ENCODE peak calls at places on chromosomes 16 and 17, in nine cellular contexts. One of them, this sample, is unnamed.

GRCh38 chr16:84220851-84221250 is 19.0 kb downstream of the KCNG4 start:
- DNase-seq in ovary: no peak
- DNase-seq in glomerular endothelial cell: no peak
- DNase-seq in activated T-helper 1 cell treated with anti-CD3 and anti-CD28 coated beads, Interleukin-2, amount 50 U/mL, for 16 hours: no peak
- DNase-seq in stimulated activated CD4-positive, alpha-beta T cell treated with anti-CD3 and anti-CD28 coated beads, TNF-alpha, amount 100 ng/mL, for 48 hours: no peak
- DNase-seq in occipital lobe: peak
- DNase-seq in EH: peak
- DNase-seq in NCI-H1092 treated with DMSO at 0.1 percent for 48 hours: no peak
- DNase-seq in activated CD8-positive, alpha-beta memory T cell treated with anti-CD3 and anti-CD28 coated beads, Interleukin-2, amount 50 U/mL, for 48 hours: no peak
- DNase-seq in this sample: no peak

GRCh38 chr17:34675605-34676004 is 96.2 kb downstream of the TMEM132E start:
- DNase-seq in stimulated activated CD4-positive, alpha-beta T cell treated with anti-CD3 and anti-CD28 coated beads, TNF-alpha, amount 100 ng/mL, for 48 hours: no peak
- DNase-seq in EH: no peak
- DNase-seq in glomerular endothelial cell: no peak
- DNase-seq in activated CD8-positive, alpha-beta memory T cell treated with anti-CD3 and anti-CD28 coated beads, Interleukin-2, amount 50 U/mL, for 48 hours: no peak
- DNase-seq in activated T-helper 1 cell treated with anti-CD3 and anti-CD28 coated beads, Interleukin-2, amount 50 U/mL, for 16 hours: no peak
- DNase-seq in NCI-H1092 treated with DMSO at 0.1 percent for 48 hours: no peak
- DNase-seq in occipital lobe: no peak
- DNase-seq in ovary: no peak
- DNase-seq in this sample: no peak

GRCh38 chr17:29394761-29395160 is 4.6 kb downstream of the TAOK1 start:
- DNase-seq in EH: no peak
- DNase-seq in stimulated activated CD4-positive, alpha-beta T cell treated with anti-CD3 and anti-CD28 coated beads, TNF-alpha, amount 100 ng/mL, for 48 hours: no peak
- DNase-seq in activated CD8-positive, alpha-beta memory T cell treated with anti-CD3 and anti-CD28 coated beads, Interleukin-2, amount 50 U/mL, for 48 hours: peak
- DNase-seq in NCI-H1092 treated with DMSO at 0.1 percent for 48 hours: no peak
- DNase-seq in glomerular endothelial cell: no peak
- DNase-seq in ovary: no peak
- DNase-seq in occipital lobe: no peak
- DNase-seq in activated T-helper 1 cell treated with anti-CD3 and anti-CD28 coated beads, Interleukin-2, amount 50 U/mL, for 16 hours: no peak
- DNase-seq in this sample: no peak

GRCh38 chr16:57147381-57148191 is 38.3 kb downstream of the PSME3IP1 start:
- DNase-seq in EH: peak
- DNase-seq in stimulated activated CD4-positive, alpha-beta T cell treated with anti-CD3 and anti-CD28 coated beads, TNF-alpha, amount 100 ng/mL, for 48 hours: no peak
- DNase-seq in activated T-helper 1 cell treated with anti-CD3 and anti-CD28 coated beads, Interleukin-2, amount 50 U/mL, for 16 hours: no peak
- DNase-seq in activated CD8-positive, alpha-beta memory T cell treated with anti-CD3 and anti-CD28 coated beads, Interleukin-2, amount 50 U/mL, for 48 hours: no peak
- DNase-seq in ovary: no peak
- DNase-seq in NCI-H1092 treated with DMSO at 0.1 percent for 48 hours: no peak
- DNase-seq in occipital lobe: no peak
- DNase-seq in glomerular endothelial cell: peak
- DNase-seq in this sample: no peak

GRCh38 chr17:48443712-48444111 is 13.7 kb upstream of the SKAP1 start:
- DNase-seq in occipital lobe: no peak
- DNase-seq in EH: no peak
- DNase-seq in glomerular endothelial cell: no peak
- DNase-seq in activated T-helper 1 cell treated with anti-CD3 and anti-CD28 coated beads, Interleukin-2, amount 50 U/mL, for 16 hours: no peak
- DNase-seq in activated CD8-positive, alpha-beta memory T cell treated with anti-CD3 and anti-CD28 coated beads, Interleukin-2, amount 50 U/mL, for 48 hours: no peak
- DNase-seq in ovary: no peak
- DNase-seq in stimulated activated CD4-positive, alpha-beta T cell treated with anti-CD3 and anti-CD28 coated beads, TNF-alpha, amount 100 ng/mL, for 48 hours: no peak
- DNase-seq in NCI-H1092 treated with DMSO at 0.1 percent for 48 hours: no peak
- DNase-seq in this sample: no peak

GRCh38 chr17:63954402-63955063 is 18.2 kb downstream of the SCN4A start:
- DNase-seq in activated T-helper 1 cell treated with anti-CD3 and anti-CD28 coated beads, Interleukin-2, amount 50 U/mL, for 16 hours: no peak
- DNase-seq in glomerular endothelial cell: no peak
- DNase-seq in EH: no peak
- DNase-seq in activated CD8-positive, alpha-beta memory T cell treated with anti-CD3 and anti-CD28 coated beads, Interleukin-2, amount 50 U/mL, for 48 hours: no peak
- DNase-seq in NCI-H1092 treated with DMSO at 0.1 percent for 48 hours: no peak
- DNase-seq in stimulated activated CD4-positive, alpha-beta T cell treated with anti-CD3 and anti-CD28 coated beads, TNF-alpha, amount 100 ng/mL, for 48 hours: no peak
- DNase-seq in occipital lobe: no peak
- DNase-seq in ovary: no peak
- DNase-seq in this sample: no peak

GRCh38 chr16:67652578-67653130 is 7.4 kb downstream of the ACD start:
- DNase-seq in stimulated activated CD4-positive, alpha-beta T cell treated with anti-CD3 and anti-CD28 coated beads, TNF-alpha, amount 100 ng/mL, for 48 hours: no peak
- DNase-seq in activated CD8-positive, alpha-beta memory T cell treated with anti-CD3 and anti-CD28 coated beads, Interleukin-2, amount 50 U/mL, for 48 hours: peak
- DNase-seq in EH: peak
- DNase-seq in activated T-helper 1 cell treated with anti-CD3 and anti-CD28 coated beads, Interleukin-2, amount 50 U/mL, for 16 hours: no peak
- DNase-seq in NCI-H1092 treated with DMSO at 0.1 percent for 48 hours: peak
- DNase-seq in occipital lobe: no peak
- DNase-seq in ovary: no peak
- DNase-seq in glomerular endothelial cell: no peak
- DNase-seq in this sample: no peak

GRCh38 chr17:65170839-65171238 is 33.7 kb downstream of the RGS9 start:
- DNase-seq in NCI-H1092 treated with DMSO at 0.1 percent for 48 hours: peak
- DNase-seq in glomerular endothelial cell: no peak
- DNase-seq in stimulated activated CD4-positive, alpha-beta T cell treated with anti-CD3 and anti-CD28 coated beads, TNF-alpha, amount 100 ng/mL, for 48 hours: no peak
- DNase-seq in activated CD8-positive, alpha-beta memory T cell treated with anti-CD3 and anti-CD28 coated beads, Interleukin-2, amount 50 U/mL, for 48 hours: no peak
- DNase-seq in activated T-helper 1 cell treated with anti-CD3 and anti-CD28 coated beads, Interleukin-2, amount 50 U/mL, for 16 hours: no peak
- DNase-seq in EH: no peak
- DNase-seq in occipital lobe: no peak
- DNase-seq in ovary: no peak
- DNase-seq in this sample: peak

GRCh38 chr17:45783593-45784292 is 377 bp upstream of the CRHR1 start:
- DNase-seq in occipital lobe: peak
- DNase-seq in stimulated activated CD4-positive, alpha-beta T cell treated with anti-CD3 and anti-CD28 coated beads, TNF-alpha, amount 100 ng/mL, for 48 hours: no peak
- DNase-seq in activated T-helper 1 cell treated with anti-CD3 and anti-CD28 coated beads, Interleukin-2, amount 50 U/mL, for 16 hours: no peak
- DNase-seq in activated CD8-positive, alpha-beta memory T cell treated with anti-CD3 and anti-CD28 coated beads, Interleukin-2, amount 50 U/mL, for 48 hours: peak
- DNase-seq in NCI-H1092 treated with DMSO at 0.1 percent for 48 hours: peak
- DNase-seq in ovary: no peak
- DNase-seq in EH: no peak
- DNase-seq in glomerular endothelial cell: no peak
- DNase-seq in this sample: peak

GRCh38 chr16:27330542-27330941 is 16.8 kb downstream of the IL4R start:
- DNase-seq in glomerular endothelial cell: no peak
- DNase-seq in occipital lobe: peak
- DNase-seq in activated CD8-positive, alpha-beta memory T cell treated with anti-CD3 and anti-CD28 coated beads, Interleukin-2, amount 50 U/mL, for 48 hours: no peak
- DNase-seq in stimulated activated CD4-positive, alpha-beta T cell treated with anti-CD3 and anti-CD28 coated beads, TNF-alpha, amount 100 ng/mL, for 48 hours: no peak
- DNase-seq in activated T-helper 1 cell treated with anti-CD3 and anti-CD28 coated beads, Interleukin-2, amount 50 U/mL, for 16 hours: no peak
- DNase-seq in ovary: no peak
- DNase-seq in EH: peak
- DNase-seq in NCI-H1092 treated with DMSO at 0.1 percent for 48 hours: no peak
- DNase-seq in this sample: peak

GRCh38 chr17:81513669-81514484 is 1.3 kb upstream of the ACTG1 start:
- DNase-seq in occipital lobe: peak
- DNase-seq in stimulated activated CD4-positive, alpha-beta T cell treated with anti-CD3 and anti-CD28 coated beads, TNF-alpha, amount 100 ng/mL, for 48 hours: peak
- DNase-seq in ovary: peak
- DNase-seq in NCI-H1092 treated with DMSO at 0.1 percent for 48 hours: peak
- DNase-seq in glomerular endothelial cell: no peak
- DNase-seq in activated T-helper 1 cell treated with anti-CD3 and anti-CD28 coated beads, Interleukin-2, amount 50 U/mL, for 16 hours: no peak
- DNase-seq in activated CD8-positive, alpha-beta memory T cell treated with anti-CD3 and anti-CD28 coated beads, Interleukin-2, amount 50 U/mL, for 48 hours: peak
- DNase-seq in EH: peak
- DNase-seq in this sample: peak

GRCh38 chr16:21689107-21689506 is 25.3 kb downstream of the OTOA start:
- DNase-seq in ovary: no peak
- DNase-seq in glomerular endothelial cell: no peak
- DNase-seq in activated CD8-positive, alpha-beta memory T cell treated with anti-CD3 and anti-CD28 coated beads, Interleukin-2, amount 50 U/mL, for 48 hours: no peak
- DNase-seq in occipital lobe: no peak
- DNase-seq in activated T-helper 1 cell treated with anti-CD3 and anti-CD28 coated beads, Interleukin-2, amount 50 U/mL, for 16 hours: no peak
- DNase-seq in NCI-H1092 treated with DMSO at 0.1 percent for 48 hours: no peak
- DNase-seq in stimulated activated CD4-positive, alpha-beta T cell treated with anti-CD3 and anti-CD28 coated beads, TNF-alpha, amount 100 ng/mL, for 48 hours: no peak
- DNase-seq in EH: no peak
- DNase-seq in this sample: no peak

GRCh38 chr16:87648236-87648635 is 45.9 kb downstream of the JPH3 start:
- DNase-seq in activated T-helper 1 cell treated with anti-CD3 and anti-CD28 coated beads, Interleukin-2, amount 50 U/mL, for 16 hours: no peak
- DNase-seq in EH: no peak
- DNase-seq in ovary: no peak
- DNase-seq in glomerular endothelial cell: no peak
- DNase-seq in activated CD8-positive, alpha-beta memory T cell treated with anti-CD3 and anti-CD28 coated beads, Interleukin-2, amount 50 U/mL, for 48 hours: no peak
- DNase-seq in stimulated activated CD4-positive, alpha-beta T cell treated with anti-CD3 and anti-CD28 coated beads, TNF-alpha, amount 100 ng/mL, for 48 hours: no peak
- DNase-seq in NCI-H1092 treated with DMSO at 0.1 percent for 48 hours: no peak
- DNase-seq in occipital lobe: no peak
- DNase-seq in this sample: no peak

GRCh38 chr17:15392326-15392739 is 50.9 kb upstream of the TEKT3 start:
- DNase-seq in glomerular endothelial cell: no peak
- DNase-seq in activated T-helper 1 cell treated with anti-CD3 and anti-CD28 coated beads, Interleukin-2, amount 50 U/mL, for 16 hours: no peak
- DNase-seq in EH: peak
- DNase-seq in activated CD8-positive, alpha-beta memory T cell treated with anti-CD3 and anti-CD28 coated beads, Interleukin-2, amount 50 U/mL, for 48 hours: no peak
- DNase-seq in NCI-H1092 treated with DMSO at 0.1 percent for 48 hours: no peak
- DNase-seq in ovary: no peak
- DNase-seq in stimulated activated CD4-positive, alpha-beta T cell treated with anti-CD3 and anti-CD28 coated beads, TNF-alpha, amount 100 ng/mL, for 48 hours: no peak
- DNase-seq in occipital lobe: no peak
- DNase-seq in this sample: peak

GRCh38 chr17:58487589-58488427 is at the start of gene HSF5:
- DNase-seq in NCI-H1092 treated with DMSO at 0.1 percent for 48 hours: no peak
- DNase-seq in activated T-helper 1 cell treated with anti-CD3 and anti-CD28 coated beads, Interleukin-2, amount 50 U/mL, for 16 hours: peak
- DNase-seq in ovary: no peak
- DNase-seq in EH: no peak
- DNase-seq in occipital lobe: no peak
- DNase-seq in stimulated activated CD4-positive, alpha-beta T cell treated with anti-CD3 and anti-CD28 coated beads, TNF-alpha, amount 100 ng/mL, for 48 hours: peak
- DNase-seq in activated CD8-positive, alpha-beta memory T cell treated with anti-CD3 and anti-CD28 coated beads, Interleukin-2, amount 50 U/mL, for 48 hours: peak
- DNase-seq in glomerular endothelial cell: no peak
- DNase-seq in this sample: peak

GRCh38 chr16:19289805-19290490 is 4.4 kb downstream of the CLEC19A start:
- DNase-seq in ovary: no peak
- DNase-seq in EH: no peak
- DNase-seq in activated T-helper 1 cell treated with anti-CD3 and anti-CD28 coated beads, Interleukin-2, amount 50 U/mL, for 16 hours: no peak
- DNase-seq in activated CD8-positive, alpha-beta memory T cell treated with anti-CD3 and anti-CD28 coated beads, Interleukin-2, amount 50 U/mL, for 48 hours: no peak
- DNase-seq in NCI-H1092 treated with DMSO at 0.1 percent for 48 hours: peak
- DNase-seq in occipital lobe: peak
- DNase-seq in glomerular endothelial cell: no peak
- DNase-seq in stimulated activated CD4-positive, alpha-beta T cell treated with anti-CD3 and anti-CD28 coated beads, TNF-alpha, amount 100 ng/mL, for 48 hours: no peak
- DNase-seq in this sample: no peak

GRCh38 chr17:79795795-79796569 is 895 bp downstream of the CBX8 start:
- DNase-seq in EH: no peak
- DNase-seq in stimulated activated CD4-positive, alpha-beta T cell treated with anti-CD3 and anti-CD28 coated beads, TNF-alpha, amount 100 ng/mL, for 48 hours: no peak
- DNase-seq in activated T-helper 1 cell treated with anti-CD3 and anti-CD28 coated beads, Interleukin-2, amount 50 U/mL, for 16 hours: no peak
- DNase-seq in ovary: no peak
- DNase-seq in occipital lobe: no peak
- DNase-seq in NCI-H1092 treated with DMSO at 0.1 percent for 48 hours: no peak
- DNase-seq in glomerular endothelial cell: no peak
- DNase-seq in activated CD8-positive, alpha-beta memory T cell treated with anti-CD3 and anti-CD28 coated beads, Interleukin-2, amount 50 U/mL, for 48 hours: no peak
- DNase-seq in this sample: no peak

GRCh38 chr16:3482659-3483241 is 12.5 kb downstream of the C16orf90 start:
- DNase-seq in activated T-helper 1 cell treated with anti-CD3 and anti-CD28 coated beads, Interleukin-2, amount 50 U/mL, for 16 hours: no peak
- DNase-seq in activated CD8-positive, alpha-beta memory T cell treated with anti-CD3 and anti-CD28 coated beads, Interleukin-2, amount 50 U/mL, for 48 hours: no peak
- DNase-seq in EH: no peak
- DNase-seq in ovary: no peak
- DNase-seq in occipital lobe: no peak
- DNase-seq in stimulated activated CD4-positive, alpha-beta T cell treated with anti-CD3 and anti-CD28 coated beads, TNF-alpha, amount 100 ng/mL, for 48 hours: no peak
- DNase-seq in NCI-H1092 treated with DMSO at 0.1 percent for 48 hours: no peak
- DNase-seq in glomerular endothelial cell: no peak
- DNase-seq in this sample: no peak

GRCh38 chr17:58232707-58233156 is 5.7 kb upstream of the LPO start:
- DNase-seq in NCI-H1092 treated with DMSO at 0.1 percent for 48 hours: no peak
- DNase-seq in glomerular endothelial cell: no peak
- DNase-seq in EH: peak
- DNase-seq in stimulated activated CD4-positive, alpha-beta T cell treated with anti-CD3 and anti-CD28 coated beads, TNF-alpha, amount 100 ng/mL, for 48 hours: peak
- DNase-seq in occipital lobe: no peak
- DNase-seq in activated T-helper 1 cell treated with anti-CD3 and anti-CD28 coated beads, Interleukin-2, amount 50 U/mL, for 16 hours: no peak
- DNase-seq in activated CD8-positive, alpha-beta memory T cell treated with anti-CD3 and anti-CD28 coated beads, Interleukin-2, amount 50 U/mL, for 48 hours: no peak
- DNase-seq in ovary: no peak
- DNase-seq in this sample: no peak

GRCh38 chr16:2019919-2020831 is 590 bp downstream of the NPW start:
- DNase-seq in occipital lobe: no peak
- DNase-seq in NCI-H1092 treated with DMSO at 0.1 percent for 48 hours: no peak
- DNase-seq in stimulated activated CD4-positive, alpha-beta T cell treated with anti-CD3 and anti-CD28 coated beads, TNF-alpha, amount 100 ng/mL, for 48 hours: no peak
- DNase-seq in EH: no peak
- DNase-seq in activated CD8-positive, alpha-beta memory T cell treated with anti-CD3 and anti-CD28 coated beads, Interleukin-2, amount 50 U/mL, for 48 hours: no peak
- DNase-seq in activated T-helper 1 cell treated with anti-CD3 and anti-CD28 coated beads, Interleukin-2, amount 50 U/mL, for 16 hours: no peak
- DNase-seq in glomerular endothelial cell: no peak
- DNase-seq in ovary: no peak
- DNase-seq in this sample: no peak

GRCh38 chr17:76904116-76904515 is 35.9 kb downstream of the MGAT5B start:
- DNase-seq in activated CD8-positive, alpha-beta memory T cell treated with anti-CD3 and anti-CD28 coated beads, Interleukin-2, amount 50 U/mL, for 48 hours: no peak
- DNase-seq in activated T-helper 1 cell treated with anti-CD3 and anti-CD28 coated beads, Interleukin-2, amount 50 U/mL, for 16 hours: no peak
- DNase-seq in glomerular endothelial cell: no peak
- DNase-seq in NCI-H1092 treated with DMSO at 0.1 percent for 48 hours: no peak
- DNase-seq in occipital lobe: no peak
- DNase-seq in stimulated activated CD4-positive, alpha-beta T cell treated with anti-CD3 and anti-CD28 coated beads, TNF-alpha, amount 100 ng/mL, for 48 hours: no peak
- DNase-seq in EH: no peak
- DNase-seq in ovary: no peak
- DNase-seq in this sample: no peak

GRCh38 chr17:34579979-34580684 is 750 bp downstream of the TMEM132E start:
- DNase-seq in NCI-H1092 treated with DMSO at 0.1 percent for 48 hours: peak
- DNase-seq in activated CD8-positive, alpha-beta memory T cell treated with anti-CD3 and anti-CD28 coated beads, Interleukin-2, amount 50 U/mL, for 48 hours: peak
- DNase-seq in stimulated activated CD4-positive, alpha-beta T cell treated with anti-CD3 and anti-CD28 coated beads, TNF-alpha, amount 100 ng/mL, for 48 hours: no peak
- DNase-seq in activated T-helper 1 cell treated with anti-CD3 and anti-CD28 coated beads, Interleukin-2, amount 50 U/mL, for 16 hours: no peak
- DNase-seq in ovary: no peak
- DNase-seq in glomerular endothelial cell: no peak
- DNase-seq in occipital lobe: peak
- DNase-seq in EH: peak
- DNase-seq in this sample: peak

GRCh38 chr16:85545227-85545818 is 67.8 kb upstream of the GSE1 start:
- DNase-seq in glomerular endothelial cell: no peak
- DNase-seq in NCI-H1092 treated with DMSO at 0.1 percent for 48 hours: no peak
- DNase-seq in ovary: no peak
- DNase-seq in occipital lobe: no peak
- DNase-seq in EH: no peak
- DNase-seq in activated CD8-positive, alpha-beta memory T cell treated with anti-CD3 and anti-CD28 coated beads, Interleukin-2, amount 50 U/mL, for 48 hours: no peak
- DNase-seq in stimulated activated CD4-positive, alpha-beta T cell treated with anti-CD3 and anti-CD28 coated beads, TNF-alpha, amount 100 ng/mL, for 48 hours: no peak
- DNase-seq in activated T-helper 1 cell treated with anti-CD3 and anti-CD28 coated beads, Interleukin-2, amount 50 U/mL, for 16 hours: no peak
- DNase-seq in this sample: no peak

GRCh38 chr17:45127583-45128300 is 4.6 kb downstream of the PLCD3 start:
- DNase-seq in activated CD8-positive, alpha-beta memory T cell treated with anti-CD3 and anti-CD28 coated beads, Interleukin-2, amount 50 U/mL, for 48 hours: no peak
- DNase-seq in activated T-helper 1 cell treated with anti-CD3 and anti-CD28 coated beads, Interleukin-2, amount 50 U/mL, for 16 hours: no peak
- DNase-seq in stimulated activated CD4-positive, alpha-beta T cell treated with anti-CD3 and anti-CD28 coated beads, TNF-alpha, amount 100 ng/mL, for 48 hours: no peak
- DNase-seq in EH: peak
- DNase-seq in ovary: peak
- DNase-seq in glomerular endothelial cell: no peak
- DNase-seq in NCI-H1092 treated with DMSO at 0.1 percent for 48 hours: no peak
- DNase-seq in occipital lobe: no peak
- DNase-seq in this sample: peak

GRCh38 chr17:38563362-38564253 is 42.1 kb downstream of the SRCIN1 start:
- DNase-seq in glomerular endothelial cell: no peak
- DNase-seq in activated CD8-positive, alpha-beta memory T cell treated with anti-CD3 and anti-CD28 coated beads, Interleukin-2, amount 50 U/mL, for 48 hours: no peak
- DNase-seq in stimulated activated CD4-positive, alpha-beta T cell treated with anti-CD3 and anti-CD28 coated beads, TNF-alpha, amount 100 ng/mL, for 48 hours: no peak
- DNase-seq in EH: no peak
- DNase-seq in occipital lobe: no peak
- DNase-seq in ovary: no peak
- DNase-seq in activated T-helper 1 cell treated with anti-CD3 and anti-CD28 coated beads, Interleukin-2, amount 50 U/mL, for 16 hours: no peak
- DNase-seq in NCI-H1092 treated with DMSO at 0.1 percent for 48 hours: no peak
- DNase-seq in this sample: no peak

GRCh38 chr17:43547189-43547550 is 1.0 kb upstream of the ETV4 start:
- DNase-seq in stimulated activated CD4-positive, alpha-beta T cell treated with anti-CD3 and anti-CD28 coated beads, TNF-alpha, amount 100 ng/mL, for 48 hours: no peak
- DNase-seq in activated CD8-positive, alpha-beta memory T cell treated with anti-CD3 and anti-CD28 coated beads, Interleukin-2, amount 50 U/mL, for 48 hours: no peak
- DNase-seq in activated T-helper 1 cell treated with anti-CD3 and anti-CD28 coated beads, Interleukin-2, amount 50 U/mL, for 16 hours: no peak
- DNase-seq in glomerular endothelial cell: no peak
- DNase-seq in EH: no peak
- DNase-seq in ovary: no peak
- DNase-seq in NCI-H1092 treated with DMSO at 0.1 percent for 48 hours: no peak
- DNase-seq in occipital lobe: no peak
- DNase-seq in this sample: no peak

GRCh38 chr16:28531777-28532744 is 6.7 kb downstream of the NUPR1 start:
- DNase-seq in EH: peak
- DNase-seq in activated T-helper 1 cell treated with anti-CD3 and anti-CD28 coated beads, Interleukin-2, amount 50 U/mL, for 16 hours: no peak
- DNase-seq in NCI-H1092 treated with DMSO at 0.1 percent for 48 hours: no peak
- DNase-seq in ovary: no peak
- DNase-seq in occipital lobe: no peak
- DNase-seq in glomerular endothelial cell: no peak
- DNase-seq in activated CD8-positive, alpha-beta memory T cell treated with anti-CD3 and anti-CD28 coated beads, Interleukin-2, amount 50 U/mL, for 48 hours: no peak
- DNase-seq in stimulated activated CD4-positive, alpha-beta T cell treated with anti-CD3 and anti-CD28 coated beads, TNF-alpha, amount 100 ng/mL, for 48 hours: no peak
- DNase-seq in this sample: peak

GRCh38 chr16:77594798-77595625 is 127.3 kb upstream of the NUDT7 start:
- DNase-seq in EH: no peak
- DNase-seq in stimulated activated CD4-positive, alpha-beta T cell treated with anti-CD3 and anti-CD28 coated beads, TNF-alpha, amount 100 ng/mL, for 48 hours: no peak
- DNase-seq in ovary: no peak
- DNase-seq in glomerular endothelial cell: no peak
- DNase-seq in occipital lobe: no peak
- DNase-seq in NCI-H1092 treated with DMSO at 0.1 percent for 48 hours: no peak
- DNase-seq in activated T-helper 1 cell treated with anti-CD3 and anti-CD28 coated beads, Interleukin-2, amount 50 U/mL, for 16 hours: no peak
- DNase-seq in activated CD8-positive, alpha-beta memory T cell treated with anti-CD3 and anti-CD28 coated beads, Interleukin-2, amount 50 U/mL, for 48 hours: no peak
- DNase-seq in this sample: no peak

GRCh38 chr17:39576187-39576586 is 31.5 kb downstream of the NEUROD2 start:
- DNase-seq in EH: peak
- DNase-seq in activated CD8-positive, alpha-beta memory T cell treated with anti-CD3 and anti-CD28 coated beads, Interleukin-2, amount 50 U/mL, for 48 hours: peak
- DNase-seq in stimulated activated CD4-positive, alpha-beta T cell treated with anti-CD3 and anti-CD28 coated beads, TNF-alpha, amount 100 ng/mL, for 48 hours: no peak
- DNase-seq in ovary: no peak
- DNase-seq in glomerular endothelial cell: no peak
- DNase-seq in NCI-H1092 treated with DMSO at 0.1 percent for 48 hours: peak
- DNase-seq in occipital lobe: no peak
- DNase-seq in activated T-helper 1 cell treated with anti-CD3 and anti-CD28 coated beads, Interleukin-2, amount 50 U/mL, for 16 hours: no peak
- DNase-seq in this sample: no peak

GRCh38 chr17:11418367-11418766 is 177.4 kb downstream of the SHISA6 start:
- DNase-seq in occipital lobe: no peak
- DNase-seq in EH: no peak
- DNase-seq in stimulated activated CD4-positive, alpha-beta T cell treated with anti-CD3 and anti-CD28 coated beads, TNF-alpha, amount 100 ng/mL, for 48 hours: no peak
- DNase-seq in activated CD8-positive, alpha-beta memory T cell treated with anti-CD3 and anti-CD28 coated beads, Interleukin-2, amount 50 U/mL, for 48 hours: no peak
- DNase-seq in NCI-H1092 treated with DMSO at 0.1 percent for 48 hours: no peak
- DNase-seq in activated T-helper 1 cell treated with anti-CD3 and anti-CD28 coated beads, Interleukin-2, amount 50 U/mL, for 16 hours: no peak
- DNase-seq in glomerular endothelial cell: no peak
- DNase-seq in ovary: no peak
- DNase-seq in this sample: no peak

GRCh38 chr17:29867643-29868181 is 62.3 kb downstream of the SSH2 start:
- DNase-seq in glomerular endothelial cell: no peak
- DNase-seq in occipital lobe: no peak
- DNase-seq in ovary: no peak
- DNase-seq in stimulated activated CD4-positive, alpha-beta T cell treated with anti-CD3 and anti-CD28 coated beads, TNF-alpha, amount 100 ng/mL, for 48 hours: no peak
- DNase-seq in NCI-H1092 treated with DMSO at 0.1 percent for 48 hours: no peak
- DNase-seq in activated T-helper 1 cell treated with anti-CD3 and anti-CD28 coated beads, Interleukin-2, amount 50 U/mL, for 16 hours: no peak
- DNase-seq in EH: no peak
- DNase-seq in activated CD8-positive, alpha-beta memory T cell treated with anti-CD3 and anti-CD28 coated beads, Interleukin-2, amount 50 U/mL, for 48 hours: no peak
- DNase-seq in this sample: no peak

This sample was measured in left ventricle myocardium inferior.